ENCODE peak calls at places on chromosomes 6 and 20, in ten cellular contexts. N is tibial nerve, Y is suprapubic skin, G is A549, P is sigmoid colon, O is transverse colon, X is esophagus muscularis mucosa, L is ovary, E is stomach, J is K562. R is an unnamed sample.
A peak's percentile ranks its signal among the peaks of the same experiment; 100 is the strongest.

GRCh38 chr6:147561742-147562141 is 53.3 kb downstream of the SAMD5 start:
- DNase-seq in P (no peak), O (no peak), J (no peak), G (no peak), X (no peak), N (no peak), Y (no peak), L (no peak), E (no peak), R (no peak)

GRCh38 chr6:164085552-164086325 is 671.2 kb downstream of the QKI start:
- DNase-seq in E (no peak), X (no peak), O (no peak), Y (no peak), N (peak; percentile 76), G (no peak), L (no peak), J (no peak), P (peak; percentile 84), R (peak; percentile 59)

GRCh38 chr20:37737806-37738442 is 44.1 kb downstream of the CTNNBL1 start:
- DNase-seq in N (no peak), J (no peak), L (no peak), O (no peak), Y (no peak), G (no peak), X (no peak), E (no peak), P (no peak), R (no peak)

GRCh38 chr20:37552415-37552814 is 24.7 kb upstream of the BLCAP start:
- DNase-seq in E (no peak), Y (no peak), X (no peak), J (no peak), P (no peak), N (no peak), G (no peak), L (no peak), O (no peak), R (no peak)

GRCh38 chr6:147750420-147750819 is 241.9 kb downstream of the SAMD5 start:
- DNase-seq in G (no peak), N (no peak), J (no peak), X (no peak), L (no peak), E (no peak), Y (no peak), P (no peak), O (no peak), R (no peak)

GRCh38 chr20:15916623-15917022 is 656.6 kb downstream of the KIF16B start:
- DNase-seq in Y (no peak), E (no peak), G (no peak), X (peak; percentile 45), P (no peak), L (no peak), J (no peak), O (no peak), N (no peak), R (no peak)

GRCh38 chr6:135739288-135739687 is 112.2 kb upstream of the PDE7B start:
- DNase-seq in E (no peak), P (no peak), G (no peak), X (no peak), L (no peak), Y (no peak), N (no peak), O (no peak), J (no peak), R (no peak)

GRCh38 chr6:145669627-145670034 is 65.7 kb downstream of the EPM2A start:
- DNase-seq in O (no peak), E (no peak), N (no peak), J (no peak), P (no peak), X (no peak), Y (no peak), L (no peak), G (no peak), R (no peak)

GRCh38 chr6:166351715-166352285 is 9.5 kb upstream of the SFT2D1 start:
- DNase-seq in X (no peak), O (peak; percentile 45), J (peak; percentile 53), Y (no peak), E (no peak), L (no peak), N (peak; percentile 13), P (no peak), G (no peak), R (peak; percentile 51)

GRCh38 chr20:40564997-40565680 is 123.9 kb downstream of the MAFB start:
- DNase-seq in J (no peak), O (no peak), N (no peak), G (peak; percentile 38), Y (no peak), P (no peak), L (no peak), E (no peak), X (no peak), R (no peak)

GRCh38 chr20:21159658-21160380 is 33.9 kb downstream of the KIZ start:
- DNase-seq in J (no peak), Y (no peak), L (no peak), X (no peak), O (no peak), E (no peak), P (peak; percentile 82), N (no peak), G (no peak), R (no peak)

GRCh38 chr6:12185081-12185673 is 105.0 kb upstream of the EDN1 start:
- DNase-seq in G (no peak), E (no peak), O (no peak), X (no peak), P (no peak), L (no peak), J (no peak), N (no peak), Y (no peak), R (no peak)

GRCh38 chr6:170522565-170523183 is 30.4 kb downstream of the PSMB1 start:
- DNase-seq in O (no peak), E (no peak), G (peak; percentile 11), J (no peak), X (no peak), N (no peak), P (no peak), Y (no peak), L (no peak), R (no peak)

DNA sequence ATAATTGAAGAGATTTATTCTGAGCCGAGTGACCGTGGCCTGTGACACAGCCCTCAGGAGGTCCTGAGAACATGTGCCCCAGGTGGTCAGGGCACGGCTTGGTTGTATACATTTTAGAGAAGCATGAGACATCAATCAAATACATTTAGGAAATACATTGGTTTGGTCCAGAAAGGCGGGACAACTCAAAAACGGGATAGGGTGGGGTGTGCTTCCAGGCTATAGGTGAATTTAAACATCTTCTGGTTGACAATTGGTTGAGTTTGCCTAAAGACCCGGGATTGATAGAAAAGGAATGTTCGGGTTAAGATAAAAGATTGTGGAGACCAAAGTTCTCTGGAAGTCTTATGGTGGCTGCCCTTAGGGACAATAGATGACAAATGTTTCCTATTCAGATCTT is 34.2 kb downstream of the ZNF133 start:
- DNase-seq in Y (no peak), G (no peak), P (no peak), E (no peak), X (no peak), J (no peak), O (no peak), N (no peak), L (no peak), R (no peak)
- TF ChIP-seq POLR2A in Y (no peak), G (no peak), P (no peak), E (no peak), X (no peak), J (no peak), O (no peak), N (no peak), L (no peak), R (no peak)

DNA sequence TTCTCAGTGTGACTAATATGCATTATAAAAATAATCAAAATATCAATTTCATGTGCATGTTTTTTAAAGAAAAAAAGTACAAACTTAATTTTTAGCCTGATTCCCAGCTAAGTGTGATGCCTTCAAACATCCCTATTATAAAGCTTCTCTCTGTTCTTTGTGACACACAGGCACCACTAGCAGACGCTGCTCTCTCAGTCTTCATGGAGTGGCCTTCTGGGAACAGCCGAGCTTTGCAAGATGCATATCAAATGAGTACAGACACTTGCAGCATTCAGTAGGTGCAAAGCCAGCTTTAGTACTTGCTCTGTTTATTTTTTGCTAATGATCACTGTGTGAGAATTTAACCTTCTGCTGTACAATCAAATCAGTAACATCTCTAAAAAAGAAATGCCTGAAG is 340.0 kb downstream of the ADGRB3 start:
- DNase-seq in X (no peak), O (no peak), Y (no peak), E (no peak), G (peak; percentile 17), N (no peak), L (no peak), J (no peak), P (no peak), R (no peak)
- TF ChIP-seq EP300 in X (no peak), O (no peak), Y (no peak), E (no peak), G (no peak), N (no peak), L (no peak), J (no peak), P (no peak), R (no peak)

DNA sequence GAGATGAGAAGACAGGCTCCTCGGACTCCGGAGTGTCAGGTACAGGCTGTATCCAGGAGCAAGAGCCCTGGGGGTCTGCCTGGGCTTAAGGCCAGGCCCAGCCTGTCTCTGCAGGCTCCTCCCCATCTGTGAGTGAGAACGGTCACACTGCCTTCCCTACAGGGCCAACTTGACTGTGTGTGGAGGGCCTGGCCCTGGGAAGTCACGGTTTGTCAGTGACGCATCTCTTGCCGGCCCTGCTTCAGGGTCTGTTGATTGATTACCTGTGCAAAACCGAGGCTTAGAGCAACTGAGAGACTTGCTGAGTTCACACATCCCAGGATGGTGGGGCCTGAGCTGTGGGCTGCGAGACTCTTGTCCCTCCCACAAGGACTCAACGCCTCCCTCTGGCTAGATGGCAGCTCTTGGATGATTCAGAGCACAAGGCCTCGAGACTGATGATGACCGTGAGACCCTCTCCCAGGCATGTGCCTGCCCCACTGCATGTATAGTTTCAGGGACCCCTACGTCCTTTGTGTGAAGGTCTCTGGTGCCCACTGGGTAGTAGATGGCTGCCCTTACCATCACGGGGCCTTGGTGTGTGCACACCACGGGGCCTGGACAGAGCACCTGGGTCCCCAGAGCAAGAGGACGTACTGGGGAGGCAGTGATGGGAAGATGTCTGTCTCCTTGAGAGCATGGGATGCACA is 6.0 kb downstream of the RBM38 start:
- DNase-seq in P (peak; percentile 66), L (peak; percentile 42), O (no peak), X (no peak), J (no peak), N (no peak), G (no peak), Y (no peak), E (no peak), R (no peak)
- H3K4me1 ChIP-seq in P (no peaks in the 10 kb centered on the region), L (peaks cover 44% of the 10 kb centered on the region), O (peaks cover 82% of the 10 kb centered on the region), X (peaks cover 100% of the 10 kb centered on the region), J (peaks cover 14% of the 10 kb centered on the region), N (peaks cover 86% of the 10 kb centered on the region), G (peaks cover 8% of the 10 kb centered on the region), Y (peaks cover 70% of the 10 kb centered on the region), E (peaks cover 96% of the 10 kb centered on the region), R (peaks cover 43% of the 10 kb centered on the region)

DNA sequence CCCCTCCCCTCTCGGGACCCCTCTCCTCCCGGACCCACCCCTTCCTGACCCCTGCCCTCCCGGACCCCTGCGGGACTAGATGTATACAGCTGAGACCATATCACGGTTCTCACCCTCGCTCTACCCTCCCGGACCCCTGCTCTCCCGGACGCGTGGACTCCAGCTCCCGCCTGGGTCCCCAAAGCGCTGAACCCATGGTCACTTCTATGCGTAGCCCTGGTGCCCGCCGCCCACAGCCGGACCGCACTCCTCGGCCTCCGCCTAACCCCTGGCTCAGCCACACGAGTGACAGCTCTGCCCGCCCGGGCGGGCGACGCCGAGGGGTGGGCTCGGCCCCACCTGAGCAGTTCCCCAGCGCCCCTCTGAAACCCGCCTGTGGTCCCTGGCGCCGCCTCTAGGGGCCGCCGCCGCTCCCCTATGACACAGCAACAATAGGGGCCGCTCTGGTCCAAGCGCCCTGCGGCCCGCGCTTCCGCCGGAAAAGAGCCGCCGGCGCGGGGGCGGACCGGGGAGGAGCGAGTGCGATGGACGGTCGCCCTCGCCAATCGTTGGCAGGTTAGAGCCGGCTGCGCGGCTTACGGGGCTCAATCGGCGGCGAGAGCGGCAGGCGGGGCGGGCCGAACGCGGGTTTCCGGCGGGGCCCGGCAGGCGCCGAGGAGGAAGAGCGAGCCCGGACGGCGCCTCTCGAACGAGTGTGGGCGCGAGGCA is at the start of gene ADRM1:
- DNase-seq in G (peak; percentile 97), J (peak; percentile 95), N (peak; percentile 93), L (peak; percentile 98), X (peak; percentile 98), Y (peak; percentile 94), O (peak; percentile 97), P (peak; percentile 97), E (peak; percentile 97), R (peak; percentile 99)
- TF ChIP-seq POLR2A in G (peak; percentile 43), J (peak; percentile 80), N (peak; percentile 66), L (peak; percentile 37), X (peak; percentile 39), Y (no peak), O (peak; percentile 58), P (peak; percentile 40), E (no peak), R (peak; percentile 34)

R was measured in upper lobe of left lung.